ENCODE peak calls at places on chromosome 5, in five cellular contexts. Y, V, L, O and R are unnamed samples.

GRCh38 chr5:124439609-124440008 is 306.8 kb downstream of the ZNF608 start:
- DNase-seq in Y (no peak), V (no peak), L (no peak), O (no peak), R (no peak)

GRCh38 chr5:137900925-137901817 is 11.9 kb downstream of the PKD2L2 start:
- DNase-seq in Y (no peak), V (no peak), L (peak; percentile 80), O (no peak), R (no peak)

GRCh38 chr5:103800728-103801127 is 238.1 kb upstream of the NUDT12 start:
- DNase-seq in Y (no peak), V (no peak), L (no peak), O (no peak), R (no peak)

GRCh38 chr5:55437452-55437851 is 97.3 kb downstream of the PLPP1 start:
- DNase-seq in Y (no peak), V (no peak), L (no peak), O (no peak), R (no peak)

GRCh38 chr5:62005551-62005950 is 300.5 kb upstream of the KIF2A start:
- DNase-seq in Y (no peak), V (no peak), L (no peak), O (no peak), R (no peak)

GRCh38 chr5:40307076-40307475 is 372.6 kb upstream of the PTGER4 start:
- DNase-seq in Y (no peak), V (no peak), L (no peak), O (no peak), R (no peak)

GRCh38 chr5:55410840-55411239 is 103.1 kb downstream of the MTREX start:
- DNase-seq in Y (no peak), V (no peak), L (no peak), O (peak; percentile 20), R (no peak)

GRCh38 chr5:169923988-169924387 is 56.3 kb downstream of the INSYN2B start:
- DNase-seq in Y (no peak), V (no peak), L (no peak), O (peak; percentile 27), R (no peak)

GRCh38 chr5:165504716-165505115 is 1999.3 kb downstream of the MAT2B start:
- DNase-seq in Y (no peak), V (no peak), L (no peak), O (no peak), R (no peak)

GRCh38 chr5:2914022-2914661 is 162.7 kb upstream of the IRX2 start:
- DNase-seq in Y (peak; percentile 50), V (no peak), L (no peak), O (no peak), R (no peak)

GRCh38 chr5:43467100-43467499 is 16.6 kb downstream of the TMEM267 start:
- DNase-seq in Y (no peak), V (no peak), L (no peak), O (no peak), R (no peak)

GRCh38 chr5:117204926-117205869 is 630.6 kb upstream of the SEMA6A start:
- DNase-seq in Y (no peak), V (no peak), L (no peak), O (no peak), R (no peak)

GRCh38 chr5:119358901-119359603 is 3.2 kb downstream of the TNFAIP8 start:
- DNase-seq in Y (no peak), V (no peak), L (no peak), O (no peak), R (no peak)

GRCh38 chr5:20213803-20214202 is 225.8 kb upstream of the CDH18 start:
- DNase-seq in Y (no peak), V (no peak), L (no peak), O (no peak), R (no peak)

GRCh38 chr5:55507574-55507973 is 27.2 kb downstream of the PLPP1 start:
- DNase-seq in Y (no peak), V (no peak), L (no peak), O (no peak), R (no peak)

GRCh38 chr5:156036640-156037039 is 290.3 kb upstream of the SGCD start:
- DNase-seq in Y (no peak), V (no peak), L (no peak), O (no peak), R (no peak)

GRCh38 chr5:167763772-167764171 is 527.7 kb upstream of the WWC1 start:
- DNase-seq in Y (no peak), V (no peak), L (no peak), O (no peak), R (no peak)
- TF ChIP-seq SUZ12 in Y (no peak), V (no peak), L (no peak), O (no peak), R (no peak)

DNA sequence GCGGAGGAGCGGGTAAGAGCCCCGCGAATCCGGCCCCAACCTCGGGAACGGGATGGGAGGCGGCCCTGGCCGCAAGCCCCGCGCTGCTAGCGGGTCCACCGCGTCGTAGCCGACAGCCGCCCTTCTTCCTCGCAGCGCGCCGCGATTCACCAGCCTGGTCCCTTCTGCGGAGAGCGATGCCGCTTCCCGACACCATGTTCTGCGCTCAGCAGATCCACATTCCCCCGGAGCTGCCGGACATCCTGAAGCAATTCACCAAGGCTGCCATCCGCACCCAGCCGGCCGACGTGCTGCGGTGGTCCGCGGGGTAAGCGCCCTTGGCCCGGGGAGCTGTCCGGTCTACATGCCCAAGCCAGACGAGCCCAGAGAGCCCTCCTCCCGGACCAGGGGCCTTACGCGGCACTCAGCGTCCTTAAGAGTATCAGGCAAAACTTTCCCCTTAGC is 335 bp downstream of the ROPN1L start:
- DNase-seq in Y (no peak), V (no peak), L (no peak), O (no peak), R (no peak)
- TF ChIP-seq SUZ12 in Y (no peak), V (peak; percentile 70), L (no peak), O (no peak), R (no peak)

DNA sequence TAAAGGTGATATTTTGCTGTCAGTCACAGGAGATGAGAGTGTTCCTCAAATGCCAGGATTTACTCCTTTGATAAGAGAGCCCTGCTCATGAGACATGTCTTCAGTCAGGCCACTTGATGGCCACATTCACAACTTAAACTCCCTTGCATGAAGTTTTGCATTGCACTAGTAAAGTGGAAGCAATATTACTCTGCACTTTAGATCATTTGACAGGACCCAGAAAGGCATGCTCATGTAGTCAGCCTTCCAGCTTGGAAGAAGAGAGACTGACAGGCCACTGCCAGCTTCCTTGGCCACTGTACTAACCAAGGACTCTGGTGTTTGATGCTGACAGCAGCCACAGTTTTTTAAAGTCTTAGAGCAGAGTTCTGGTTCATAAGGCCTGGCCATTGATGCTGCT is 42.6 kb downstream of the NPR3 start:
- DNase-seq in Y (no peak), V (no peak), L (no peak), O (no peak), R (no peak)
- TF ChIP-seq SUZ12 in Y (no peak), V (no peak), L (no peak), O (no peak), R (no peak)

GRCh38 chr5:134642931-134643530 is 5.6 kb upstream of the SEC24A start:
- DNase-seq in Y (no peak), V (no peak), L (no peak), O (peak; percentile 62), R (no peak)

GRCh38 chr5:134649163-134649916 is 755 bp downstream of the SEC24A start:
- DNase-seq in Y (no peak), V (no peak), L (no peak), O (no peak), R (no peak)

GRCh38 chr5:134651531-134651930 is 2.9 kb downstream of the SEC24A start:
- DNase-seq in Y (no peak), V (no peak), L (no peak), O (no peak), R (no peak)

GRCh38 chr5:134647750-134648424 is 698 bp upstream of the SEC24A start:
- DNase-seq in Y (no peak), V (no peak), L (peak; percentile 21), O (peak; percentile 85), R (no peak)

DNA sequence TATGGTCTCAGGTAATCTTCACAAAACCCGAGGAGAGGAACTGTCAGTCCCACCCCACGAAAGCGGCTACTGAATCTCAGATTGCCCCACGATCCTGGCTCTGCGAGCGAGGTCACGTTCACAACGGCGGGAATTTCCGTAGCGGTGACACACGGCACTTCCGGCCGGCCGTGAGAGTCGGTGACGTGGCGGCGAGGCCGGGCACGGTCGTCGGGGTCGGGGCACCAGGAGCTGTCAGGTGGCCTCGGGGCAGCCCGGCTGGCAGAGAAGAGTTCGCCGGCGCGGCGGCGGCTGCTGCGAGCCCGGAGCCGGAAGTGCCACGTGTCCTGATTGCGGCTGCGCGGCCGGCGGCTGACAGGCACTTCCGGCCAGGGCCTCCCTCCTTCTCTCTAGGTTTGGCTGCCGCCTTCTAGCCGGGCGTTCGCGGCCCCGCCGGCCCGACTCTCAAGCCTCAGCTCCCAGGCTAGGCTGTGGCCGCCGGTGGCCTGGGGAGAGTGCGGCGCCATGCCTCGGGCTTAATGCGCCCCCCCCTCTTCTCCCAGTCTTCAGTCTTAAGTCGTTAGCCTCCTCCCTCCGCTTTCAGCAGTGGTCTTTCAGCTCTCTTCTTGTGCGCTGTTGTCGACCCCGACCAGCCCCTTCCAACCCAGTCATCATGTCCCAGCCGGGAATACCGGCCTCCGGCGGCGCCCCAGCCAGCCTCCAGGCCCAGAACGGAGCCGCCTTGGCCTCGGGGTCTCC is at the start of gene SEC24A:
- DNase-seq in Y (peak; percentile 89), V (peak; percentile 74), L (peak; percentile 89), O (no peak), R (peak; percentile 93)
- TF ChIP-seq SUZ12 in Y (no peak), V (no peak), L (no peak), O (no peak), R (no peak)

GRCh38 chr5:160375166-160375565 is 4.7 kb upstream of the C1QTNF2 start:
- DNase-seq in Y (no peak), V (no peak), L (no peak), O (no peak), R (no peak)

GRCh38 chr5:160370713-160371034 is 248 bp upstream of the C1QTNF2 start:
- DNase-seq in Y (no peak), V (no peak), L (no peak), O (no peak), R (no peak)

GRCh38 chr5:160366230-160366629 is 4.2 kb downstream of the C1QTNF2 start:
- DNase-seq in Y (no peak), V (no peak), L (no peak), O (no peak), R (no peak)

GRCh38 chr5:160367261-160367660 is 3.2 kb downstream of the C1QTNF2 start:
- DNase-seq in Y (no peak), V (no peak), L (no peak), O (no peak), R (no peak)

DNA sequence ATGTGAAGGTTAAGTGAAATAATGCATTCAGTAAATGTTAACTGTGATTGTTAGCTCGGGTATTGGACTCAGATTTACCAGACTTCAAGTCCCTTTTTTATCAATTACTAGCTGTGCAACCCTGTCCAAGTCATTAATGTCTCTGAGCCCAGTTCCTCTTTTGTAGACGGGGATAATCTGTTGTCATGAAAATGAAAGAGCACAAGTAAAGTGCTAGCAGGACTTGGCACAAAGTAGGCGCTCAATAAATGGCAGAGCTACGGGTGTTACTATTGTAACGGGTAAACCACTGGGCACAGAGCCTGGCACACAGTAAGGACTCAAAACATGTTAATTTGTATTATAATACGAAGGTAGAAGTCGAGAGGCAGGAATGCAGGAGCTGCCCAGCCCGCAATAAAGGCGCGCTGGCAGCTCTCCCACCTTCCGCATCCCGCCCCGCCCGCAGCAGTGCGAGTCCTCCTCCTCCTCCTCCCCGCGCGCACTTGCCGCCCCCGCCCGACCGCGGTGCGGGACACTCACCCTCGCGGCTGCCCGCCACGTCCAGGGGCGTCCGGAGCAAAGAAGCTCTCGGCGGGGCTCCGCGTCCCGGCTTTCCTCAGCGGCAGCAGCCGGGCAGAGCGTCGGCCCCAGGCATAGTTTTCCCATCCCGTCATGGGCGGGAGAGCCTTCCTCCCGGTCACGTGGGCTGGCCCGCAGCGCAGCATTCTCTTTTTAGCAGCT is at the start of gene C1QTNF2:
- DNase-seq in Y (peak; percentile 74), V (peak; percentile 15), L (no peak), O (no peak), R (peak; percentile 59)
- TF ChIP-seq SUZ12 in Y (no peak), V (no peak), L (no peak), O (no peak), R (no peak)